ENCODE peak calls at places on chromosomes 16 and 17, in nine cellular contexts. One of them, this sample, is unnamed.

GRCh38 chr16:8798174-8798527 is 512 bp downstream of the PMM2 start:
- DNase-seq in OCI-LY7: peak
- DNase-seq in ovary: no peak
- DNase-seq in cardiac fibroblast: no peak
- DNase-seq in Panc1: no peak
- DNase-seq in psoas muscle: no peak
- DNase-seq in cardiac muscle cell: no peak
- DNase-seq in glutamatergic neuron: no peak
- DNase-seq in endodermal cell: no peak
- DNase-seq in this sample: no peak

GRCh38 chr17:64627797-64628196 is 34.3 kb downstream of the SMURF2 start:
- DNase-seq in OCI-LY7: no peak
- DNase-seq in ovary: no peak
- DNase-seq in cardiac fibroblast: no peak
- DNase-seq in Panc1: no peak
- DNase-seq in psoas muscle: no peak
- DNase-seq in cardiac muscle cell: no peak
- DNase-seq in glutamatergic neuron: no peak
- DNase-seq in endodermal cell: no peak
- DNase-seq in this sample: no peak

GRCh38 chr16:57693539-57693938 is 1.1 kb upstream of the DRC7 start:
- DNase-seq in OCI-LY7: no peak
- DNase-seq in ovary: no peak
- DNase-seq in cardiac fibroblast: no peak
- DNase-seq in Panc1: no peak
- DNase-seq in psoas muscle: no peak
- DNase-seq in cardiac muscle cell: no peak
- DNase-seq in glutamatergic neuron: no peak
- DNase-seq in endodermal cell: no peak
- DNase-seq in this sample: no peak

GRCh38 chr17:40538936-40539705 is 26.2 kb downstream of the CCR7 start:
- DNase-seq in OCI-LY7: no peak
- DNase-seq in ovary: no peak
- DNase-seq in cardiac fibroblast: no peak
- DNase-seq in Panc1: no peak
- DNase-seq in psoas muscle: no peak
- DNase-seq in cardiac muscle cell: no peak
- DNase-seq in glutamatergic neuron: no peak
- DNase-seq in endodermal cell: peak
- DNase-seq in this sample: no peak

GRCh38 chr16:68992521-68992920 is 112.9 kb upstream of the HAS3 start:
- DNase-seq in OCI-LY7: no peak
- DNase-seq in ovary: no peak
- DNase-seq in cardiac fibroblast: peak
- DNase-seq in Panc1: no peak
- DNase-seq in psoas muscle: no peak
- DNase-seq in cardiac muscle cell: peak
- DNase-seq in glutamatergic neuron: no peak
- DNase-seq in endodermal cell: no peak
- DNase-seq in this sample: no peak

GRCh38 chr17:40854175-40854814 is 12.7 kb downstream of the KRT12 start:
- DNase-seq in OCI-LY7: no peak
- DNase-seq in ovary: no peak
- DNase-seq in cardiac fibroblast: peak
- DNase-seq in Panc1: peak
- DNase-seq in psoas muscle: no peak
- DNase-seq in cardiac muscle cell: peak
- DNase-seq in glutamatergic neuron: no peak
- DNase-seq in endodermal cell: no peak
- DNase-seq in this sample: no peak

GRCh38 chr16:11155284-11155806 is 100.7 kb downstream of the SOCS1 start:
- DNase-seq in OCI-LY7: no peak
- DNase-seq in ovary: no peak
- DNase-seq in cardiac fibroblast: peak
- DNase-seq in Panc1: no peak
- DNase-seq in psoas muscle: no peak
- DNase-seq in cardiac muscle cell: peak
- DNase-seq in glutamatergic neuron: no peak
- DNase-seq in endodermal cell: no peak
- DNase-seq in this sample: no peak

GRCh38 chr17:40062347-40063033 is at the start of gene THRA:
- DNase-seq in OCI-LY7: peak
- DNase-seq in ovary: peak
- DNase-seq in cardiac fibroblast: peak
- DNase-seq in Panc1: no peak
- DNase-seq in psoas muscle: peak
- DNase-seq in cardiac muscle cell: peak
- DNase-seq in glutamatergic neuron: peak
- DNase-seq in endodermal cell: peak
- DNase-seq in this sample: peak

GRCh38 chr16:88702364-88703210 is 3.6 kb downstream of the RNF166 start:
- DNase-seq in OCI-LY7: peak
- DNase-seq in ovary: no peak
- DNase-seq in cardiac fibroblast: no peak
- DNase-seq in Panc1: no peak
- DNase-seq in psoas muscle: no peak
- DNase-seq in cardiac muscle cell: no peak
- DNase-seq in glutamatergic neuron: no peak
- DNase-seq in endodermal cell: no peak
- DNase-seq in this sample: no peak

GRCh38 chr17:78235885-78236284 is 4.5 kb downstream of the TMEM235 start:
- DNase-seq in OCI-LY7: no peak
- DNase-seq in ovary: no peak
- DNase-seq in cardiac fibroblast: no peak
- DNase-seq in Panc1: no peak
- DNase-seq in psoas muscle: no peak
- DNase-seq in cardiac muscle cell: no peak
- DNase-seq in glutamatergic neuron: no peak
- DNase-seq in endodermal cell: peak
- DNase-seq in this sample: no peak

GRCh38 chr16:57091990-57092785 is at the start of gene CPNE2:
- DNase-seq in OCI-LY7: peak
- DNase-seq in ovary: peak
- DNase-seq in cardiac fibroblast: peak
- DNase-seq in Panc1: no peak
- DNase-seq in psoas muscle: peak
- DNase-seq in cardiac muscle cell: peak
- DNase-seq in glutamatergic neuron: peak
- DNase-seq in endodermal cell: peak
- DNase-seq in this sample: peak

GRCh38 chr17:65100316-65101140 is 36.6 kb upstream of the RGS9 start:
- DNase-seq in OCI-LY7: peak
- DNase-seq in ovary: peak
- DNase-seq in cardiac fibroblast: peak
- DNase-seq in Panc1: no peak
- DNase-seq in psoas muscle: peak
- DNase-seq in cardiac muscle cell: peak
- DNase-seq in glutamatergic neuron: peak
- DNase-seq in endodermal cell: peak
- DNase-seq in this sample: peak

GRCh38 chr17:39927928-39928867 is 666 bp downstream of the LRRC3C start:
- DNase-seq in OCI-LY7: no peak
- DNase-seq in ovary: peak
- DNase-seq in cardiac fibroblast: peak
- DNase-seq in Panc1: no peak
- DNase-seq in psoas muscle: peak
- DNase-seq in cardiac muscle cell: no peak
- DNase-seq in glutamatergic neuron: no peak
- DNase-seq in endodermal cell: peak
- DNase-seq in this sample: no peak

GRCh38 chr17:5921919-5922318 is 148.3 kb upstream of the WSCD1 start:
- DNase-seq in OCI-LY7: no peak
- DNase-seq in ovary: no peak
- DNase-seq in cardiac fibroblast: no peak
- DNase-seq in Panc1: peak
- DNase-seq in psoas muscle: no peak
- DNase-seq in cardiac muscle cell: no peak
- DNase-seq in glutamatergic neuron: no peak
- DNase-seq in endodermal cell: peak
- DNase-seq in this sample: no peak

GRCh38 chr16:67169011-67169451 is 1.3 kb upstream of the NOL3 start:
- DNase-seq in OCI-LY7: no peak
- DNase-seq in ovary: no peak
- DNase-seq in cardiac fibroblast: no peak
- DNase-seq in Panc1: no peak
- DNase-seq in psoas muscle: no peak
- DNase-seq in cardiac muscle cell: no peak
- DNase-seq in glutamatergic neuron: peak
- DNase-seq in endodermal cell: peak
- DNase-seq in this sample: no peak

GRCh38 chr16:67167588-67167987 is 2.8 kb upstream of the NOL3 start:
- DNase-seq in OCI-LY7: no peak
- DNase-seq in ovary: no peak
- DNase-seq in cardiac fibroblast: no peak
- DNase-seq in Panc1: no peak
- DNase-seq in psoas muscle: no peak
- DNase-seq in cardiac muscle cell: no peak
- DNase-seq in glutamatergic neuron: no peak
- DNase-seq in endodermal cell: no peak
- DNase-seq in this sample: no peak

GRCh38 chr16:67169642-67170167 is 633 bp upstream of the NOL3 start:
- DNase-seq in OCI-LY7: peak
- DNase-seq in ovary: peak
- DNase-seq in cardiac fibroblast: peak
- DNase-seq in Panc1: no peak
- DNase-seq in psoas muscle: no peak
- DNase-seq in cardiac muscle cell: peak
- DNase-seq in glutamatergic neuron: peak
- DNase-seq in endodermal cell: peak
- DNase-seq in this sample: peak

GRCh38 chr16:67170948-67171649 is 761 bp downstream of the NOL3 start:
- DNase-seq in OCI-LY7: no peak
- DNase-seq in ovary: no peak
- DNase-seq in cardiac fibroblast: no peak
- DNase-seq in Panc1: no peak
- DNase-seq in psoas muscle: no peak
- DNase-seq in cardiac muscle cell: no peak
- DNase-seq in glutamatergic neuron: no peak
- DNase-seq in endodermal cell: peak
- DNase-seq in this sample: no peak

DNA sequence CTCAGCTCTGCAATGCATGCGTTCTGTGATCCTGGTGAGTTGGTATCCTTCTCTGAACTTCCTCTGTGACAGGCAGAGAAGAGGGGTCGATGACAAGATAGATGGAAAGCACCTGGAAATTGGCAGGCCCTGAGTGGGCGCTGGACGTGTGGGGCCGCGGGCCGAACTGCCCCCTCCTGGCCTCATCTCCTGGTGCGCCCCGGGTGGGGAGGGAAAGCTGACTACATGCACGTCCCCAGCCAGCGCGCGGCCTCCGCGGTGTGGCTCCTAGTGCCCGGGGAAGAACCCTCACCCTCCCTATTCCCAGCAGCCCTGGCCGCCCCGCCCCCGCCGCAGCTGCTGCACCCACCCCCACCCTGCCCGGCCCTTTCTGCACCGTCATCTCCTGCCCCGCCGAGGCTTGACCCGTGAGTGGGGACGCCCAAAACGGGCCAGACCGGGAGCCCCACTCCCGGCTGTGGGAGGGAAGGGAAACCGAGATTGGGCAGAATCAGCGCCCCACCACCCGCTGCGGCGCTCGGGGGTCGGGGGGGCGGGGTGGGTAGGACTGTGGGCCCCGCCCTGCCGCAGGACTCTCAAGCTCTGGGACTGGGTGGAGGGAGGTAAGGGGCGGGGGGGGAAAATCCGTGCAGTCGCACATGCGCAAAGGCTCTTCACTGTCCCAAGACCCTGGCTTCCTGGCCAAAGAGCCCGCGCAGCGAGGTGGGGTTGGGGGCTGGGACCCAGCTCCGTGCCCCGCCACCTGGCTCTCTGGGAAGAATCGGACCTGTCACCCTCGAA is at the start of gene NOL3:
- DNase-seq in OCI-LY7: no peak
- DNase-seq in ovary: peak
- DNase-seq in cardiac fibroblast: peak
- DNase-seq in Panc1: no peak
- DNase-seq in psoas muscle: peak
- DNase-seq in cardiac muscle cell: peak
- DNase-seq in glutamatergic neuron: peak
- DNase-seq in endodermal cell: peak
- DNase-seq in this sample: peak
- TF ChIP-seq CTCF in OCI-LY7: no peak
- TF ChIP-seq CTCF in ovary: no peak
- TF ChIP-seq CTCF in cardiac fibroblast: peak
- TF ChIP-seq CTCF in Panc1: no peak
- TF ChIP-seq CTCF in psoas muscle: no peak
- TF ChIP-seq CTCF in cardiac muscle cell: no peak
- TF ChIP-seq CTCF in glutamatergic neuron: no peak
- TF ChIP-seq CTCF in endodermal cell: no peak
- TF ChIP-seq CTCF in this sample: no peak

GRCh38 chr17:46010597-46011186 is 11.6 kb downstream of the STH start:
- DNase-seq in OCI-LY7: no peak
- DNase-seq in ovary: no peak
- DNase-seq in cardiac fibroblast: no peak
- DNase-seq in Panc1: no peak
- DNase-seq in psoas muscle: no peak
- DNase-seq in cardiac muscle cell: no peak
- DNase-seq in glutamatergic neuron: no peak
- DNase-seq in endodermal cell: peak
- DNase-seq in this sample: no peak
- TF ChIP-seq CTCF in OCI-LY7: no peak
- TF ChIP-seq CTCF in ovary: no peak
- TF ChIP-seq CTCF in cardiac fibroblast: no peak
- TF ChIP-seq CTCF in Panc1: no peak
- TF ChIP-seq CTCF in psoas muscle: no peak
- TF ChIP-seq CTCF in cardiac muscle cell: no peak
- TF ChIP-seq CTCF in glutamatergic neuron: no peak
- TF ChIP-seq CTCF in endodermal cell: peak
- TF ChIP-seq CTCF in this sample: no peak

DNA sequence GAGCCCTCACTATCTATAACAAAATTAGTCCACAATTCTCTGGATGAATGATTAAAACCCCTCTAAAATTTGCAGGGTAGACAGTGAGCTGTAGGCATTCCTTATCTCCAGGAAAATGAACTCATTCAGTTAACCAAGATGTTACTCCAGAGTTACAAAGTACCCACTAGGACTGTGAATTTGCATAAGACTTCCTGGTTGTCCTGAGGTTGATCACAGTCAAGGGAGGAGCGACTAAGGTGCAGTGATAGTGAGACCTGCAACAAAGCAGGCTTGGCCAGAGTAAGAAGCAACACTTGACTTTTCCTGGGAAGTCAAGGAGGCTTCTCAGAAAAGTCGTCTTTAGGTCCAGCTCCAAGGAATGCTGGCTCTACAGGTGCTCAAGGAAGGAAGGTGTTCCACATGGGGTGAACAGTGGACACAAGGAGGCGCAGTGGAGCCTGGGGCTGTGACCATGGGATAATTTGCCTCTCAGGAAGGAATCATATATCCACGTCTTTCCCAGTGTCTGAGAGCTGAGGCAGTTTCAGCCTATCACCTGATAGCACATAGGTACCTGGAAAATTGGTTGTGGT is 821.0 kb upstream of the EEF2KMT start:
- DNase-seq in OCI-LY7: no peak
- DNase-seq in ovary: no peak
- DNase-seq in cardiac fibroblast: no peak
- DNase-seq in Panc1: no peak
- DNase-seq in psoas muscle: no peak
- DNase-seq in cardiac muscle cell: no peak
- DNase-seq in glutamatergic neuron: peak
- DNase-seq in endodermal cell: peak
- DNase-seq in this sample: no peak
- TF ChIP-seq CTCF in OCI-LY7: peak
- TF ChIP-seq CTCF in ovary: no peak
- TF ChIP-seq CTCF in cardiac fibroblast: no peak
- TF ChIP-seq CTCF in Panc1: peak
- TF ChIP-seq CTCF in psoas muscle: no peak
- TF ChIP-seq CTCF in cardiac muscle cell: no peak
- TF ChIP-seq CTCF in glutamatergic neuron: no peak
- TF ChIP-seq CTCF in endodermal cell: peak
- TF ChIP-seq CTCF in this sample: peak

GRCh38 chr16:12252616-12253015 is 276.1 kb downstream of the SNX29 start:
- DNase-seq in OCI-LY7: peak
- DNase-seq in ovary: no peak
- DNase-seq in cardiac fibroblast: no peak
- DNase-seq in Panc1: no peak
- DNase-seq in psoas muscle: no peak
- DNase-seq in cardiac muscle cell: no peak
- DNase-seq in glutamatergic neuron: no peak
- DNase-seq in endodermal cell: no peak
- DNase-seq in this sample: no peak
- TF ChIP-seq CTCF in OCI-LY7: no peak
- TF ChIP-seq CTCF in ovary: no peak
- TF ChIP-seq CTCF in cardiac fibroblast: no peak
- TF ChIP-seq CTCF in Panc1: no peak
- TF ChIP-seq CTCF in psoas muscle: no peak
- TF ChIP-seq CTCF in cardiac muscle cell: no peak
- TF ChIP-seq CTCF in glutamatergic neuron: no peak
- TF ChIP-seq CTCF in endodermal cell: no peak
- TF ChIP-seq CTCF in this sample: no peak